ENCODE peak calls at places on chromosomes 2 and 18, in seven cellular contexts. L is IMR-90, U is fibroblast of lung, D is bronchial epithelial cell, B is foreskin fibroblast, R is hepatocyte, W is BJ. J is an unnamed sample.

GRCh38 chr2:207015901-207016300 is 76.6 kb downstream of the CPO start:
- DNase-seq in W (no peak), U (no peak), L (no peak), B (no peak), D (no peak), R (no peak), J (no peak)

GRCh38 chr2:46171996-46172546 is 125.1 kb upstream of the EPAS1 start:
- DNase-seq in D (peak), L (no peak), W (no peak), U (no peak), R (no peak), B (no peak), J (no peak)

GRCh38 chr2:30809938-30810337 is 2.7 kb upstream of the CAPN13 start:
- DNase-seq in L (no peak), D (no peak), B (no peak), W (no peak), R (no peak), U (no peak), J (no peak)

GRCh38 chr2:40512246-40512645 is 60.4 kb upstream of the SLC8A1 start:
- DNase-seq in W (no peak), L (no peak), U (peak), B (no peak), D (no peak), R (no peak), J (peak)

GRCh38 chr2:110806053-110806452 is 73.7 kb downstream of the ACOXL start:
- DNase-seq in D (no peak), W (no peak), B (no peak), R (no peak), U (no peak), L (no peak), J (no peak)

GRCh38 chr2:152537252-152537651 is 180.0 kb downstream of the PRPF40A start:
- DNase-seq in D (no peak), R (no peak), U (peak), L (peak), W (no peak), B (no peak), J (peak)

GRCh38 chr2:48218169-48218568 is 311.8 kb upstream of the STON1 start:
- DNase-seq in U (peak), B (no peak), L (peak), R (no peak), W (no peak), D (no peak), J (no peak)

GRCh38 chr2:6958616-6959235 is 41.5 kb downstream of the RNF144A start:
- DNase-seq in U (no peak), D (no peak), R (no peak), W (no peak), B (no peak), L (no peak), J (no peak)

GRCh38 chr2:10654069-10654468 is 35.7 kb downstream of the NOL10 start:
- DNase-seq in D (peak), B (peak), L (peak), W (no peak), U (peak), R (peak), J (peak)

GRCh38 chr2:169094676-169095075 is 25.3 kb downstream of the DHRS9 start:
- DNase-seq in B (no peak), L (no peak), W (no peak), R (no peak), U (no peak), D (no peak), J (no peak)

GRCh38 chr2:76978064-76978463 is 544.1 kb downstream of the LRRTM4 start:
- DNase-seq in B (no peak), U (peak), R (peak), W (no peak), D (no peak), L (no peak), J (peak)

GRCh38 chr2:119196301-119197124 is 27.1 kb upstream of the STEAP3 start:
- DNase-seq in B (peak), W (no peak), U (no peak), R (no peak), L (no peak), D (peak), J (no peak)

GRCh38 chr18:3584266-3584665 is 134.3 kb downstream of the TGIF1 start:
- DNase-seq in W (no peak), B (no peak), R (no peak), D (no peak), L (no peak), U (no peak), J (no peak)

GRCh38 chr18:13265901-13266207 is 47.3 kb downstream of the LDLRAD4 start:
- DNase-seq in B (no peak), U (no peak), W (no peak), R (no peak), L (no peak), D (no peak), J (no peak)

GRCh38 chr18:78927156-78927555 is 52.5 kb upstream of the SALL3 start:
- DNase-seq in B (no peak), R (no peak), W (no peak), U (no peak), D (no peak), L (no peak), J (no peak)

GRCh38 chr2:102971661-102972060 is 209.8 kb downstream of the TMEM182 start:
- DNase-seq in U (no peak), D (no peak), L (no peak), R (no peak), B (no peak), W (no peak), J (no peak)

GRCh38 chr2:24907106-24907505 is 12.9 kb downstream of the ADCY3 start:
- DNase-seq in W (no peak), U (peak), D (peak), B (no peak), R (no peak), L (peak), J (peak)

GRCh38 chr18:30359521-30359920 is 683.0 kb downstream of the DSC3 start:
- DNase-seq in U (no peak), R (no peak), W (no peak), D (peak), B (no peak), L (no peak), J (no peak)

GRCh38 chr2:71477231-71477681 is 23.9 kb downstream of the DYSF start:
- DNase-seq in W (no peak), B (no peak), R (no peak), U (no peak), L (no peak), D (peak), J (no peak)

GRCh38 chr2:72210470-72210869 is 62.8 kb upstream of the CYP26B1 start:
- DNase-seq in R (no peak), D (peak), B (no peak), U (no peak), W (no peak), L (no peak), J (no peak)

GRCh38 chr2:129252781-129253460 is 726.5 kb upstream of the RAB6C start:
- DNase-seq in D (peak), L (no peak), U (no peak), W (no peak), R (no peak), B (no peak), J (no peak)

GRCh38 chr2:181426687-181427086 is 30.5 kb upstream of the ITGA4 start:
- DNase-seq in L (no peak), W (no peak), B (no peak), R (no peak), D (no peak), U (no peak), J (no peak)

GRCh38 chr2:41894563-41895333 is 153.1 kb upstream of the PKDCC start:
- DNase-seq in R (peak), D (peak), B (no peak), L (no peak), W (no peak), U (no peak), J (no peak)

GRCh38 chr18:48409591-48410094 is 460 bp upstream of the ZBTB7C start:
- DNase-seq in R (peak), D (no peak), W (no peak), L (no peak), U (peak), B (no peak), J (no peak)

GRCh38 chr2:155842103-155842502 is 490.4 kb downstream of the NR4A2 start:
- DNase-seq in W (no peak), L (no peak), D (peak), B (no peak), U (no peak), R (no peak), J (no peak)

DNA sequence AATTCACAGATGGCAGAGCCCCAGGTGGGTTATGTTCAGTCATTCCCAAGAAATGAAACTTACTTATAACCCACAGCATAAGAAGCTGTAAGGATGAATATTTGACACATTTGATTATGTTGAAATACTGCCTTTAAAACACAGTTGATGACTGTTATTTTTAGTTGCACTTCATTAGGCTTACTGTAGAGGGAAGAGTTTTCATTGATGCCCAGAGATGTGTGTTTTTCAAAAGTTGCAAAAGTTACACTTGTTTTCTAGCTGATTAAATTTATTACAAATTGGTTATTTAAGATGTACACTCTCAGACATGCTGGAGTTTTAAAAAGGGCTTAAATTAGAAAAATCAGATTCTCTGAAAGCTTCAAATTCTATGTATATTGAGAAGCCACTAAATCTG is 506.1 kb downstream of the PARD3B start:
- DNase-seq in B (no peak), U (peak), L (no peak), R (no peak), W (no peak), D (peak), J (peak)
- TF ChIP-seq CTCF in B (peak), U (peak), L (peak), R (peak), W (peak), D (peak), J (peak)

GRCh38 chr2:98736464-98736889 is 5.5 kb upstream of the MGAT4A start:
- DNase-seq in U (no peak), B (no peak), W (no peak), D (peak), R (no peak), L (no peak), J (peak)

GRCh38 chr2:98731709-98732349 is 897 bp upstream of the MGAT4A start:
- DNase-seq in W (no peak), B (no peak), L (no peak), D (no peak), R (no peak), U (no peak), J (no peak)

GRCh38 chr2:98732430-98733051 is 1.6 kb upstream of the MGAT4A start:
- DNase-seq in B (no peak), D (no peak), W (no peak), R (no peak), L (no peak), U (no peak), J (no peak)

GRCh38 chr2:98734823-98735260 is 3.9 kb upstream of the MGAT4A start:
- DNase-seq in L (no peak), R (no peak), D (no peak), U (no peak), B (no peak), W (no peak), J (no peak)

DNA sequence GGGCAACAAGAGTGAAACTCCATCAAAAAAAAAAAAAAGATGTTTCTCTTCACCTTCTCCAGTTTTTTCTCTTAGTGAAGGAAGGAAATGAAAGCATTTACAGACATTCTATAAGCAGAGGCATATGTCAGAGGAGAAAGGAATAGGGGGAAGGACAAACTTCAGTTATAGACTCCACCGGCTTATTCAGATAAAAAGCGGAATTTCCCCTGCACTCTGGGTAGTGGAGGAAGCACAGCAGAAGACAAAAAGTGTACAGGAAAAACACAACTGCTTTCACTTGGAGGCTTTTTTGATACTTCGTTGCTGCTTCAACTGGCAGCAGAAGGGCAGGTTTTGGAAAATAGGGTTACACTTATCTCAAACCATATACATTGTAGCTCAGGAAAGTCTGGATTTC is 3.2 kb upstream of the MGAT4A start:
- DNase-seq in U (no peak), R (no peak), W (no peak), B (no peak), L (no peak), D (no peak), J (no peak)
- H3K4me3 ChIP-seq in U (no peak), R (no peak), W (no peak), B (no peak), L (no peak), D (no peak), J (no peak)

DNA sequence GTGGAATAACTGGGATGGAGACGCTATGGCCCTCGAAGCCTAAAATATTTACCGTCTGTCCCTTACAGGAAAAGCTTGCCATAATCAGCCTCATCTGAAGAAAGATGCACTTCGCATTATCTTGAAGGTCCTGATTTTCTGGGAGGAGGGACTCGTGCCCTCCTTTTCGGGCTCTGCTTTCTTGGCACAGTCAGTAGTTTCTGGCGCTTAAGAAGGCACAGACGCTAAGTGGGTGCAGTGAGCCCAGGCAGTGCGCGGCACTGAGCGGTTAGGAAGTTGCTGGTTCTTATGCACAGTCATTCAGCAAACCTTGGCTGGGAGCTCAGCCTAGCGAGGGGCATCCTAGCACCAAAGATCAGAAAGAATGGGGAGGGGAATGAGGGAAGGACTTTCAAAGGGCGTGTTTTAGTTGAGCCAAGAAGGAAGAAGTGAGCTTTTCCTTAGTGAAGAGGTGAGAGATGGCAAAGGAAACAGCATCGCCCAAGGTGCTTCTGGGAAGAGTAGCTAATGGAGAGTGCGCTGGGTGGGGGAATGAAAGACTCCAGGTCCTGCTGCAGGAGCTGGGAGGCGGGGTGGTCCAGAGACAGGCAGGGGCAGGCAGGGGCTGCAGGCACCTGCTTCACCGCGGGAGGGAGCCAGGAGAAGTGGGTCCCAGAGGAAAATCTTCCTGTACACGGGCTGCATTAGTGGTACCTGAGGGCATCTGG is 64.1 kb downstream of the ZCCHC2 start:
- DNase-seq in R (no peak), U (no peak), D (no peak), B (no peak), W (no peak), L (no peak), J (no peak)
- TF ChIP-seq CTCF in R (no peak), U (no peak), D (no peak), B (no peak), W (no peak), L (no peak), J (no peak)

GRCh38 chr2:69306897-69307695 is 79.9 kb downstream of the GFPT1 start:
- DNase-seq in D (peak), R (peak), B (peak), W (no peak), U (peak), L (peak), J (peak)

GRCh38 chr2:69304685-69305084 is 82.3 kb downstream of the GFPT1 start:
- DNase-seq in R (no peak), D (no peak), U (no peak), B (no peak), W (no peak), L (no peak), J (no peak)

GRCh38 chr2:69306612-69306896 is 80.5 kb downstream of the GFPT1 start:
- DNase-seq in R (no peak), D (no peak), L (no peak), U (no peak), B (no peak), W (no peak), J (no peak)

GRCh38 chr2:69305166-69305565 is 81.9 kb downstream of the GFPT1 start:
- DNase-seq in D (no peak), R (no peak), B (no peak), W (no peak), U (no peak), L (no peak), J (no peak)

DNA sequence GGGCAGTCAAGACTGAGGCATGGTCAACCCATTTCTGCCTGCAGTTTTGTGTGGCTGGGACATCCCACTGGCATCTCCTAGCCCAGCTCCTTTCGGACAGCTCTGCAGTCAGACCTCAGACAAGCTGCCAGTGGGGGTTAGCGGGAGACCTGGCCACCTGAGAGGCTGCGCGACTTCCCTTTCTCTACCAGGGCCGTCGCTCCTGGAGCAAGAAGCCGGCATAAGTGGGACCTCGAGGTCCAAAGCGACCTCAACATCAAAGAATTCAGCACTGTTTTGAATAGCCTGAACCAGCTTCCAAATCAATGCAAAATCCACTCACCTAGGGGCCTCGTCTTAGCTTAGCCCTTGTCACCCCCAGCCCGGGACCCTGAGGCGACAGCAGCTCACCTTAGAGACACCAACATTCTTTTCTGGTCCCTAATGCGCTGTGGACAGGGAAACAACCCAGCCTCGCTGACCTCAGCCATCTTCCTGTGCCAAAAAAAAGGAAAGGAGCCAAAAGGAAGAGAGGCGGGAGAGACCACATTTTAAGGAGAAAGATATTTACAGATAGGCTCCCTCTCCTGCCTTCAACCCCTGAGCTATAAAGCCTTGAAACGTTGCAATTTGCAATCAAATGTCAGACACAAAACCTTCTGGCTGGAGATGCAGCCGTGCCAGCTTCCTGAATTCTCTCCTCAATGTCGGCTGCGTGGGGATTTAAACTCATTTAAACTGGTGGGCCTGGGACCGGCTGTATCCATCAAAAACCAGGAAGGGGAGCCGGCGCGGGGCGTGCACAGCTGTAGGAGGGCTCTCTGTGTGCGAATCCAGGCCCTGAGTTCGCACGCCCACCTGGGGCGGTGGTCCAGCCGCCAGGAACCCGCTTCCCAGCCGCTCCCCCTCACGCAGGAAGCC is 81.1 kb downstream of the GFPT1 start:
- DNase-seq in R (peak), B (no peak), W (no peak), U (no peak), D (no peak), L (no peak), J (peak)
- H3K4me3 ChIP-seq in R (peak), B (peak), W (peak), U (peak), D (peak), L (peak), J (peak)

GRCh38 chr18:627211-627610 is 30.2 kb upstream of the TYMS start:
- DNase-seq in W (no peak), R (no peak), D (no peak), U (peak), L (peak), B (peak), J (peak)

GRCh38 chr18:621181-621580 is 24.4 kb downstream of the CLUL1 start:
- DNase-seq in U (peak), W (no peak), D (no peak), B (peak), R (no peak), L (peak), J (peak)

GRCh38 chr18:629303-630150 is 27.9 kb upstream of the TYMS start:
- DNase-seq in L (no peak), U (no peak), B (no peak), R (no peak), W (no peak), D (no peak), J (no peak)

GRCh38 chr18:618618-619017 is 21.8 kb downstream of the CLUL1 start:
- DNase-seq in D (no peak), U (no peak), L (no peak), R (no peak), B (no peak), W (no peak), J (no peak)

DNA sequence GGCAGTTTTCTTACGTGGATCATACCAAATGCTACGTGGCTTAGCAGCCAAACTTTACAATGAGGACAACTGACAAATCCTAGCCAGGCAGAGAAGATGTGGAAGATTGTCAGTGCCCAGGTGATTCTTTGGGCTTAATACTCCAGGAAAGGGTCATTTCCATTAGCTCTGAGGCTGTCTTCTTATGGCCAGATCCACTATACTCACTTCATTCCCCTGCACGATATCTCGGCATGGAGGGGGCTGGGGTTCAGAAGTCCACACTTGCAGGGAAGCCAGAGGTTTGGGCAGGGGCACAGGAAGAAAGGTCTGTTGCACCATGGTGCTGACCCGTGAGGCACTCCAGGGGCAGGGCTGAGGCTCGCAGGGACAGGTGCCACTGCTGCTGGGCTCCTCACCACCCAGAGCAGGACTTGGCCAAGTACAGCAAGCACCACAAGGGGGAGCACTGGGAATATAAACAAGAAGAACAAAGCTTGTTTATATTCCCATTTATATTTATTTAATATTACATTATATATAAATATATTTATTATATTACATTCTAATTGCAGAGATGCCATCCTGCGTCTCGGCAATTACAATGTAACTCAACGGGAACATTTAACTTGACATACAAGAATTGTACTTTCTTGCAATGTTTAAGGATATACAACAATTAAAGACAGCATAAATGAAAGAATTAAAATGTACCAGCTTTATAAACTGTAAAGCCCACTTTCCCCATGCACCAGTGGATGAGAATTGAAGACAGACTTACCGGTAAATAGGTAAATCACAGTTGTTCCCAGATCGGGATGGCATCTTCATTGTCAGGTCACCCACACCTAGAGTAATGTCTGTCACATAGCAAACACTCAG is 27.2 kb downstream of the CLUL1 start:
- DNase-seq in B (peak), D (peak), L (peak), R (peak), U (peak), W (no peak), J (peak)
- TF ChIP-seq CTCF in B (peak), D (peak), L (peak), R (peak), U (peak), W (peak), J (peak)